ENCODE peak calls at places on chromosomes 11 and 22, in five cellular contexts. O is ELF-1, J is H1, T is NCI-H774, A is cardiac muscle cell. D is an unnamed sample.
A peak's percentile ranks its signal among the peaks of the same experiment; 100 is the strongest.

GRCh38 chr11:134119094-134119493 is 50.2 kb downstream of the JAM3 start:
- DNase-seq in O (no peak), J (no peak), T (no peak), A (peak; percentile 48), D (no peak)

GRCh38 chr11:62182147-62182869 is 7.7 kb upstream of the SCGB1D1 start:
- DNase-seq in O (no peak), J (no peak), T (no peak), A (no peak), D (no peak)

GRCh38 chr11:57368106-57368826 is 12.7 kb downstream of the PRG3 start:
- DNase-seq in O (no peak), J (no peak), T (peak; percentile 2), A (no peak), D (no peak)

GRCh38 chr11:86981777-86982540 is 26.8 kb upstream of the FZD4 start:
- DNase-seq in O (no peak), J (no peak), T (no peak), A (no peak), D (no peak)

GRCh38 chr22:43859176-43859575 is 3.1 kb downstream of the SULT4A1 start:
- DNase-seq in O (no peak), J (no peak), T (no peak), A (no peak), D (no peak)

GRCh38 chr11:10651579-10652361 is 41.8 kb downstream of the IRAG1 start:
- DNase-seq in O (peak; percentile 49), J (no peak), T (no peak), A (no peak), D (no peak)

GRCh38 chr11:121696177-121696863 is 243.6 kb upstream of the SORL1-AS1 start:
- DNase-seq in O (peak; percentile 40), J (no peak), T (no peak), A (peak; percentile 9), D (no peak)

GRCh38 chr11:89436071-89436470 is 55.1 kb downstream of the NOX4 start:
- DNase-seq in O (peak; percentile 54), J (no peak), T (no peak), A (peak; percentile 67), D (peak; percentile 1)

GRCh38 chr11:48900131-48900800 is 83.4 kb downstream of the TRIM51G start:
- DNase-seq in O (peak; percentile 22), J (no peak), T (no peak), A (no peak), D (no peak)

GRCh38 chr11:62433553-62434301 is 14.9 kb downstream of the SCGB1A1 start:
- DNase-seq in O (no peak), J (no peak), T (no peak), A (no peak), D (no peak)

GRCh38 chr11:2844996-2845395 is 40.6 kb downstream of the CDKN1C start:
- DNase-seq in O (no peak), J (no peak), T (no peak), A (no peak), D (no peak)

GRCh38 chr11:58549644-58550043 is 26.0 kb downstream of the LPXN start:
- DNase-seq in O (no peak), J (no peak), T (no peak), A (no peak), D (no peak)